ENCODE peak calls at places on chromosome 16, in nine cellular contexts. I is ovary, Q is Peyer's patch, C is stomach, N is cardiac muscle cell, L is suprapubic skin, S is coronary artery, D is fibroblast of the aortic adventitia, E is fibroblast of pulmonary artery. M is an unnamed sample.

GRCh38 chr16:56634715-56635440 is 2.4 kb downstream of the MT1M start:
- DNase-seq in I (no peak), N (no peak), L (no peak), C (no peak), E (no peak), D (no peak), Q (no peak), S (no peak), M (no peak)

GRCh38 chr16:86946396-86946795 is 368.0 kb downstream of the FOXL1 start:
- DNase-seq in L (no peak), C (no peak), N (peak; percentile 23), I (no peak), Q (no peak), E (no peak), D (peak; percentile 32), S (no peak), M (no peak)

GRCh38 chr16:56202036-56202435 is 10.7 kb downstream of the GNAO1 start:
- DNase-seq in L (no peak), D (no peak), N (no peak), Q (no peak), C (peak; percentile 36), I (no peak), E (no peak), S (no peak), M (peak; percentile 32)

GRCh38 chr16:85471469-85472431 is 141.4 kb upstream of the GSE1 start:
- DNase-seq in Q (no peak), L (no peak), S (no peak), E (peak; percentile 17), C (peak; percentile 71), I (peak; percentile 73), N (peak; percentile 39), D (no peak), M (no peak)

GRCh38 chr16:72179592-72179991 is 7.6 kb upstream of the PMFBP1 start:
- DNase-seq in E (no peak), C (no peak), D (no peak), Q (no peak), N (no peak), I (no peak), S (no peak), L (no peak), M (no peak)

GRCh38 chr16:81523387-81524115 is 78.9 kb downstream of the CMIP start:
- DNase-seq in I (peak; percentile 48), E (peak; percentile 71), Q (no peak), N (peak; percentile 70), C (peak; percentile 62), D (peak; percentile 86), L (peak; percentile 87), S (no peak), M (no peak)

GRCh38 chr16:11094075-11094593 is 149.8 kb downstream of the CLEC16A start:
- DNase-seq in Q (peak; percentile 65), L (no peak), D (peak; percentile 31), N (peak; percentile 68), C (no peak), I (peak; percentile 29), S (no peak), E (peak; percentile 48), M (peak; percentile 82)

GRCh38 chr16:19344224-19344801 is 58.8 kb downstream of the CLEC19A start:
- DNase-seq in I (no peak), Q (no peak), C (no peak), E (no peak), S (no peak), L (no peak), N (no peak), D (no peak), M (no peak)

GRCh38 chr16:35714665-35715064 is 2255.3 kb downstream of the TP53TG3F start:
- DNase-seq in I (no peak), L (no peak), S (no peak), N (no peak), C (no peak), Q (no peak), D (no peak), E (no peak), M (no peak)

DNA sequence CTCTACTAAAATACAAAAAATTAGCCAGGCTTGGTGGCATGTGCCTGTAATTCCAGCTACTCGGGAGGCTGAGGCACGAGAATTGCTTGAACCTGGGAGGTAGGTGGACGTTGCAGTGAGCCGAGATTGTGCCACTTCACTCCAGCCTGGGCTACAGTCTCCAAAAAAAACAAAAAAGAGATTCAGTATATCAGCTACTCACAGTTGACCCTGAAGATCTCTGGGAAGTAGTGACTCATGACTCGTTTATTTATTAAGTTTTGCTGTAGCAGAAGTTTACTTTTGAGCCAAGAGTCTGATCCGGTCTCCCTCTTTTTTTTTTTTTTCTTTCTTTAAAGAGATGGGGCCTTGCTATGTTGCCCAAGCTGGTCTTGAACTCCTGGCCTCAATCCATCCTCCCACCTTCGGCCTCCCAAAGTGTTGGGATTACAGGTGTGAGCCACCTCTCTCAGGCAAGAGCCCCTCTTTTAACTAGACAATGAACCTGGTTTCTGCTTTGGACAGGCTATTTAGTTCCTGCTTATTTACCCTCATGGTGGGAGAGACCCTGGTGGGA is 4.4 kb downstream of the MVP start:
- DNase-seq in I (no peak), C (no peak), N (peak; percentile 66), L (no peak), D (peak; percentile 90), Q (no peak), S (no peak), E (peak; percentile 62), M (no peak)
- H3K4me3 ChIP-seq in I (no peak overlapping the region), C (peak overlapping the region; percentile 20), N (no peak overlapping the region), L (no peak overlapping the region), D (peak overlapping the region; percentile 56), Q (peak overlapping the region; percentile 2), S (peak overlapping the region; percentile 51), E (no peak overlapping the region), M (no peak overlapping the region)

DNA sequence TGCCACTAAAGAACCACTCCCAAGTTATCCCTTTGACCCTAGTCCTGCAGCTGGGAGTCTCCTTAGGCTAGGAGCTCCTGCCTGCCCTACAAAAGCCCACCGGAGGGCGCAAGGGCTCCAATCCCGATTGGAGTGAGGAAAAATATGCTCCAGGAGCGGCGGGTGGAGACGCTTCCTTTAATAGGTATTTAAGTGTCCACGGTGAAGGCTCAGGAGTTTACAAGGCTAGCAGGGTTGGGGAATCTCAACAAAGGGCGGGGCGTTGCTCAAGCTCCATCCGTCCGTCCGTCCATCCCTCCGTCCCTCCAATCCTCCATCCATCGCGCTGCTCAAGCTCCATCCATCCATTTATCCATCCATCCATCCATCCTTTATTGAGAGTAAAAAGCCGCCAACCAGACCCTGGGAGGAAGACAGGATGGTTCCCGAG is 556 bp upstream of the SPNS1 start:
- DNase-seq in S (no peak), E (peak; percentile 74), I (peak; percentile 60), D (peak; percentile 74), C (peak; percentile 44), N (peak; percentile 79), Q (peak; percentile 72), L (no peak), M (peak; percentile 39)
- TF ChIP-seq CTCF in S (peak; percentile 11), E (peak; percentile 82), I (no peak), D (peak; percentile 86), C (no peak), N (peak; percentile 88), Q (peak; percentile 45), L (peak; percentile 52), M (peak; percentile 42)

GRCh38 chr16:65118866-65119265 is 3.0 kb downstream of the CDH11 start:
- DNase-seq in I (no peak), C (no peak), L (no peak), D (no peak), E (no peak), N (no peak), Q (no peak), S (no peak), M (no peak)
- H3K4me3 ChIP-seq in I (no peak overlapping the region), C (peak overlapping the region; percentile 67), L (no peak overlapping the region), D (peak overlapping the region; percentile 94), E (peak overlapping the region; percentile 94), N (no peak overlapping the region), Q (no peak overlapping the region), S (peak overlapping the region; percentile 94), M (no peak overlapping the region)

DNA sequence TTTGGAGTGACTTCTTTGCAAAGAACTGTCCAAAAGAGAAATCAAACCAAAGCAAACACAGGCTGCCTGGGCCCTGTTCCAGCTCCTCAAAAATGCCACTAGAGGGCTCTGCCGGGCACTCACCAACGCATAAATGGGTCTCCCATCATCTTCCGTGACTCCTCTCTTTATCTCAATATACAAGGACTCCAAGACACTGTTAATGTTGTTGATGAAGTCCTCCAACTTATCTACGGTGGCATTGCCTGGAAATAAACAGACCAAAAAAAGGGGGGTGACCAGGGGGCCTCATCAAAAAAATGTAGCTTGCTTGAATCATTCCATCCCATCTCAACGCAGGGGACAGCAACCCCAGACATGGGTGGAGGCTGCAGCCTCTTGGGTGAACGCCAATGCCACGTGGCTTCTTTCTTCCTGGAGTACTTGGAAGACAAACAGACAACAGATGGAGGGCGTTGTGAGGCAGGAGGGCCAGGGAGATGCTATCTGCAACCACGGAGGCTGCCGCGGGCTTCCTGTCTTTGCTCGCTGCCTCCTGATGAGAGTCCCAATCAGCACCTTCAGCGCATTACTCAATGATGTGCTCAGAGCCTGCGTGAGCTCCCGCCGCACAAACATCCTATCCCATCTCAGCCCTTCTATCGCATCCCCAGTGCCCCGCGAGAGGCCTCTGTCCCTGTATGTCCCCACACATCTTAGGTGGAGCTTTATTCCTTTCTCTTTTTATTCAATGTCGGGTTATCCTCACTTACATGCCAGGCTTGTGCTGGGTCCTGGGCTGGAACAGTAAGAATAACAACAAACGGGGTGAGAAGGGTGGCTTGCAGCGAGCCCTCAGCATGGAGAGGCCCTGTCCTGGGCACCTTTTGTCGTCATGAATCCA is 32.0 kb downstream of the KDM8 start:
- DNase-seq in C (peak; percentile 76), D (peak; percentile 93), S (peak; percentile 91), Q (peak; percentile 95), I (peak; percentile 91), N (peak; percentile 96), L (peak; percentile 96), E (peak; percentile 97), M (peak; percentile 83)
- TF ChIP-seq CTCF in C (peak; percentile 70), D (peak; percentile 87), S (peak; percentile 78), Q (peak; percentile 80), I (peak; percentile 76), N (peak; percentile 91), L (peak; percentile 84), E (peak; percentile 90), M (peak; percentile 84)

GRCh38 chr16:89115216-89115949 is 21.7 kb downstream of the ACSF3 start:
- DNase-seq in S (no peak), N (peak; percentile 32), I (peak; percentile 16), D (no peak), C (peak; percentile 75), E (peak; percentile 6), L (peak; percentile 80), Q (peak; percentile 97), M (peak; percentile 91)
- H3K4me3 ChIP-seq in S (no peak overlapping the region), N (no peak overlapping the region), I (no peak overlapping the region), D (no peak overlapping the region), C (peak overlapping the region; percentile 10), E (no peak overlapping the region), L (peak overlapping the region; percentile 9), Q (peak overlapping the region; percentile 30), M (peak overlapping the region; percentile 62)